ENCODE peak calls at places on chromosomes 3 and 15, in nine cellular contexts. U is astrocyte, K is OCI-LY7, D is amygdala, G is NCI-H2081, J is neural crest cell, R is ELR, Q is hippocampal formation, T is endothelial cell. B is an unnamed sample.

GRCh38 chr3:143951351-143951971 is 20.2 kb upstream of the DIPK2A start:
- DNase-seq in U (no peak), K (peak), D (no peak), G (peak), J (peak), R (peak), Q (peak), T (peak), B (peak)

GRCh38 chr3:184059424-184059823 is 6.6 kb downstream of the HTR3C start:
- DNase-seq in U (no peak), K (no peak), D (no peak), G (no peak), J (no peak), R (no peak), Q (no peak), T (no peak), B (no peak)

GRCh38 chr3:189531271-189531670 is 99.9 kb upstream of the TP63 start:
- DNase-seq in U (peak), K (no peak), D (no peak), G (no peak), J (no peak), R (no peak), Q (no peak), T (no peak), B (no peak)

GRCh38 chr3:172846103-172846561 is 95.6 kb downstream of the ECT2 start:
- DNase-seq in U (no peak), K (peak), D (no peak), G (no peak), J (no peak), R (no peak), Q (no peak), T (no peak), B (no peak)

GRCh38 chr3:8938021-8938420 is 25.3 kb downstream of the RAD18 start:
- DNase-seq in U (peak), K (peak), D (no peak), G (no peak), J (no peak), R (peak), Q (no peak), T (no peak), B (peak)

GRCh38 chr3:177441281-177441812 is 244.1 kb upstream of the TBL1XR1 start:
- DNase-seq in U (peak), K (no peak), D (no peak), G (no peak), J (no peak), R (no peak), Q (no peak), T (no peak), B (no peak)

GRCh38 chr3:40970067-40970466 is 229.2 kb upstream of the CTNNB1 start:
- DNase-seq in U (no peak), K (no peak), D (no peak), G (no peak), J (no peak), R (peak), Q (no peak), T (no peak), B (no peak)

GRCh38 chr15:88072598-88073385 is 183.7 kb downstream of the NTRK3 start:
- DNase-seq in U (no peak), K (no peak), D (no peak), G (no peak), J (no peak), R (no peak), Q (no peak), T (no peak), B (no peak)

GRCh38 chr15:29220852-29221251 is 48.8 kb downstream of the NSMCE3 start:
- DNase-seq in U (no peak), K (no peak), D (no peak), G (no peak), J (no peak), R (no peak), Q (peak), T (no peak), B (no peak)

GRCh38 chr3:30602946-30603345 is 3.5 kb upstream of the TGFBR2 start:
- DNase-seq in U (no peak), K (peak), D (no peak), G (no peak), J (no peak), R (no peak), Q (no peak), T (no peak), B (no peak)

GRCh38 chr3:123375014-123375940 is 73.6 kb downstream of the ADCY5 start:
- DNase-seq in U (no peak), K (no peak), D (no peak), G (no peak), J (no peak), R (peak), Q (no peak), T (no peak), B (peak)

GRCh38 chr15:88744548-88745020 is 58.7 kb upstream of the ACAN start:
- DNase-seq in U (peak), K (no peak), D (no peak), G (no peak), J (no peak), R (peak), Q (no peak), T (no peak), B (peak)

GRCh38 chr15:79076661-79077060 is 13.9 kb downstream of the RASGRF1 start:
- DNase-seq in U (no peak), K (no peak), D (no peak), G (no peak), J (no peak), R (no peak), Q (no peak), T (no peak), B (no peak)

GRCh38 chr15:76107169-76107568 is 47.4 kb downstream of the TMEM266 start:
- DNase-seq in U (no peak), K (no peak), D (no peak), G (no peak), J (no peak), R (peak), Q (no peak), T (no peak), B (no peak)

GRCh38 chr3:127158614-127159221 is 34.2 kb upstream of the PRR23E start:
- DNase-seq in U (no peak), K (no peak), D (no peak), G (peak), J (peak), R (peak), Q (no peak), T (peak), B (peak)

GRCh38 chr3:100525753-100526612 is 33.6 kb downstream of the TMEM45A start:
- DNase-seq in U (peak), K (no peak), D (no peak), G (no peak), J (no peak), R (peak), Q (no peak), T (no peak), B (no peak)

GRCh38 chr15:72154316-72154715 is 36.1 kb downstream of the SENP8 start:
- DNase-seq in U (no peak), K (no peak), D (no peak), G (no peak), J (no peak), R (no peak), Q (no peak), T (no peak), B (no peak)

GRCh38 chr15:83653639-83654378 is at the start of gene ADAMTSL3:
- DNase-seq in U (peak), K (no peak), D (peak), G (no peak), J (peak), R (no peak), Q (peak), T (peak), B (peak)

GRCh38 chr3:128413413-128414205 is 53.1 kb downstream of the DNAJB8 start:
- DNase-seq in U (no peak), K (no peak), D (no peak), G (no peak), J (no peak), R (no peak), Q (no peak), T (no peak), B (no peak)

GRCh38 chr15:68305420-68305871 is 27.9 kb downstream of the FEM1B start:
- DNase-seq in U (no peak), K (no peak), D (no peak), G (no peak), J (no peak), R (no peak), Q (no peak), T (no peak), B (no peak)

GRCh38 chr15:77985031-77985930 is 92.2 kb downstream of the TBC1D2B start:
- DNase-seq in U (no peak), K (no peak), D (no peak), G (no peak), J (no peak), R (no peak), Q (no peak), T (peak), B (no peak)

GRCh38 chr3:13229291-13229949 is 156.2 kb upstream of the IQSEC1 start:
- DNase-seq in U (no peak), K (peak), D (no peak), G (no peak), J (no peak), R (peak), Q (no peak), T (no peak), B (peak)

GRCh38 chr15:29183071-29183831 is 86.4 kb downstream of the NSMCE3 start:
- DNase-seq in U (no peak), K (no peak), D (no peak), G (no peak), J (no peak), R (peak), Q (no peak), T (no peak), B (no peak)

GRCh38 chr15:31080618-31081017 is 20.9 kb downstream of the TRPM1 start:
- DNase-seq in U (no peak), K (peak), D (no peak), G (no peak), J (peak), R (peak), Q (no peak), T (peak), B (peak)

GRCh38 chr3:148178508-148178907 is 519.2 kb upstream of the AGTR1 start:
- DNase-seq in U (peak), K (no peak), D (no peak), G (peak), J (no peak), R (no peak), Q (peak), T (no peak), B (peak)

GRCh38 chr15:57743424-57743823 is 36.9 kb downstream of the POLR2M start:
- DNase-seq in U (no peak), K (peak), D (no peak), G (no peak), J (no peak), R (peak), Q (no peak), T (no peak), B (peak)

GRCh38 chr3:190058486-190059241 is 62.0 kb downstream of the P3H2 start:
- DNase-seq in U (peak), K (no peak), D (no peak), G (no peak), J (no peak), R (no peak), Q (peak), T (no peak), B (peak)

B was measured in neural progenitor cell.